ENCODE peak calls at places on chromosomes 11 and 22, in five cellular contexts. One of them, this sample, is unnamed.

GRCh38 chr11:9380773-9381172 is 3.7 kb upstream of the IPO7 start:
- DNase-seq in activated T-helper 1 cell treated with anti-CD3 and anti-CD28 coated beads, Interleukin-12 subunit alpha, Interleukin-12 subunit beta, Interleukin-2, Interleukin-4 antibody, amounts not matched to agents 30 ng/mL and 10 ng/mL and 1 ng/mL, durations not matched to agents 14 hours and 24 hours and 36 hours: no peak
- DNase-seq in HFFc6: no peak
- DNase-seq in activated CD8-positive, alpha-beta T cell treated with anti-CD3 and anti-CD28 coated beads, Interleukin-2, amount 10 ng/mL, durations not matched to agents 7 days and 5 days: no peak
- DNase-seq in T-cell: no peak
- DNase-seq in this sample: no peak

GRCh38 chr11:65719887-65720236 is 736 bp downstream of the RNASEH2C start:
- DNase-seq in activated T-helper 1 cell treated with anti-CD3 and anti-CD28 coated beads, Interleukin-12 subunit alpha, Interleukin-12 subunit beta, Interleukin-2, Interleukin-4 antibody, amounts not matched to agents 30 ng/mL and 10 ng/mL and 1 ng/mL, durations not matched to agents 14 hours and 24 hours and 36 hours: peak
- DNase-seq in HFFc6: peak
- DNase-seq in activated CD8-positive, alpha-beta T cell treated with anti-CD3 and anti-CD28 coated beads, Interleukin-2, amount 10 ng/mL, durations not matched to agents 7 days and 5 days: peak
- DNase-seq in T-cell: no peak
- DNase-seq in this sample: no peak

GRCh38 chr11:62020661-62021060 is 53.2 kb upstream of the FTH1 start:
- DNase-seq in activated T-helper 1 cell treated with anti-CD3 and anti-CD28 coated beads, Interleukin-12 subunit alpha, Interleukin-12 subunit beta, Interleukin-2, Interleukin-4 antibody, amounts not matched to agents 30 ng/mL and 10 ng/mL and 1 ng/mL, durations not matched to agents 14 hours and 24 hours and 36 hours: no peak
- DNase-seq in HFFc6: no peak
- DNase-seq in activated CD8-positive, alpha-beta T cell treated with anti-CD3 and anti-CD28 coated beads, Interleukin-2, amount 10 ng/mL, durations not matched to agents 7 days and 5 days: no peak
- DNase-seq in T-cell: no peak
- DNase-seq in this sample: peak

GRCh38 chr11:74134661-74135515 is 35.9 kb downstream of the C2CD3 start:
- DNase-seq in activated T-helper 1 cell treated with anti-CD3 and anti-CD28 coated beads, Interleukin-12 subunit alpha, Interleukin-12 subunit beta, Interleukin-2, Interleukin-4 antibody, amounts not matched to agents 30 ng/mL and 10 ng/mL and 1 ng/mL, durations not matched to agents 14 hours and 24 hours and 36 hours: no peak
- DNase-seq in HFFc6: peak
- DNase-seq in activated CD8-positive, alpha-beta T cell treated with anti-CD3 and anti-CD28 coated beads, Interleukin-2, amount 10 ng/mL, durations not matched to agents 7 days and 5 days: no peak
- DNase-seq in T-cell: no peak
- DNase-seq in this sample: peak

GRCh38 chr22:40463727-40464126 is 93.3 kb downstream of the SGSM3 start:
- DNase-seq in activated T-helper 1 cell treated with anti-CD3 and anti-CD28 coated beads, Interleukin-12 subunit alpha, Interleukin-12 subunit beta, Interleukin-2, Interleukin-4 antibody, amounts not matched to agents 30 ng/mL and 10 ng/mL and 1 ng/mL, durations not matched to agents 14 hours and 24 hours and 36 hours: no peak
- DNase-seq in HFFc6: no peak
- DNase-seq in activated CD8-positive, alpha-beta T cell treated with anti-CD3 and anti-CD28 coated beads, Interleukin-2, amount 10 ng/mL, durations not matched to agents 7 days and 5 days: peak
- DNase-seq in T-cell: peak
- DNase-seq in this sample: no peak

GRCh38 chr11:110162216-110162615 is 69.0 kb downstream of the ZC3H12C start:
- DNase-seq in activated T-helper 1 cell treated with anti-CD3 and anti-CD28 coated beads, Interleukin-12 subunit alpha, Interleukin-12 subunit beta, Interleukin-2, Interleukin-4 antibody, amounts not matched to agents 30 ng/mL and 10 ng/mL and 1 ng/mL, durations not matched to agents 14 hours and 24 hours and 36 hours: no peak
- DNase-seq in HFFc6: no peak
- DNase-seq in activated CD8-positive, alpha-beta T cell treated with anti-CD3 and anti-CD28 coated beads, Interleukin-2, amount 10 ng/mL, durations not matched to agents 7 days and 5 days: no peak
- DNase-seq in T-cell: no peak
- DNase-seq in this sample: no peak

GRCh38 chr11:105937331-105937730 is 84.7 kb downstream of the MSANTD4 start:
- DNase-seq in activated T-helper 1 cell treated with anti-CD3 and anti-CD28 coated beads, Interleukin-12 subunit alpha, Interleukin-12 subunit beta, Interleukin-2, Interleukin-4 antibody, amounts not matched to agents 30 ng/mL and 10 ng/mL and 1 ng/mL, durations not matched to agents 14 hours and 24 hours and 36 hours: no peak
- DNase-seq in HFFc6: peak
- DNase-seq in activated CD8-positive, alpha-beta T cell treated with anti-CD3 and anti-CD28 coated beads, Interleukin-2, amount 10 ng/mL, durations not matched to agents 7 days and 5 days: no peak
- DNase-seq in T-cell: no peak
- DNase-seq in this sample: peak

GRCh38 chr22:45664136-45664646 is 7.4 kb upstream of the ATXN10 start:
- DNase-seq in activated T-helper 1 cell treated with anti-CD3 and anti-CD28 coated beads, Interleukin-12 subunit alpha, Interleukin-12 subunit beta, Interleukin-2, Interleukin-4 antibody, amounts not matched to agents 30 ng/mL and 10 ng/mL and 1 ng/mL, durations not matched to agents 14 hours and 24 hours and 36 hours: no peak
- DNase-seq in HFFc6: no peak
- DNase-seq in activated CD8-positive, alpha-beta T cell treated with anti-CD3 and anti-CD28 coated beads, Interleukin-2, amount 10 ng/mL, durations not matched to agents 7 days and 5 days: no peak
- DNase-seq in T-cell: no peak
- DNase-seq in this sample: no peak

GRCh38 chr22:31942091-31942490 is 2.2 kb upstream of the YWHAH start:
- DNase-seq in activated T-helper 1 cell treated with anti-CD3 and anti-CD28 coated beads, Interleukin-12 subunit alpha, Interleukin-12 subunit beta, Interleukin-2, Interleukin-4 antibody, amounts not matched to agents 30 ng/mL and 10 ng/mL and 1 ng/mL, durations not matched to agents 14 hours and 24 hours and 36 hours: no peak
- DNase-seq in HFFc6: no peak
- DNase-seq in activated CD8-positive, alpha-beta T cell treated with anti-CD3 and anti-CD28 coated beads, Interleukin-2, amount 10 ng/mL, durations not matched to agents 7 days and 5 days: no peak
- DNase-seq in T-cell: no peak
- DNase-seq in this sample: no peak

GRCh38 chr11:88531776-88532175 is 194.2 kb upstream of the CTSC start:
- DNase-seq in activated T-helper 1 cell treated with anti-CD3 and anti-CD28 coated beads, Interleukin-12 subunit alpha, Interleukin-12 subunit beta, Interleukin-2, Interleukin-4 antibody, amounts not matched to agents 30 ng/mL and 10 ng/mL and 1 ng/mL, durations not matched to agents 14 hours and 24 hours and 36 hours: no peak
- DNase-seq in HFFc6: no peak
- DNase-seq in activated CD8-positive, alpha-beta T cell treated with anti-CD3 and anti-CD28 coated beads, Interleukin-2, amount 10 ng/mL, durations not matched to agents 7 days and 5 days: no peak
- DNase-seq in T-cell: no peak
- DNase-seq in this sample: no peak

GRCh38 chr11:12518606-12519385 is 141.4 kb downstream of the PARVA start:
- DNase-seq in activated T-helper 1 cell treated with anti-CD3 and anti-CD28 coated beads, Interleukin-12 subunit alpha, Interleukin-12 subunit beta, Interleukin-2, Interleukin-4 antibody, amounts not matched to agents 30 ng/mL and 10 ng/mL and 1 ng/mL, durations not matched to agents 14 hours and 24 hours and 36 hours: no peak
- DNase-seq in HFFc6: no peak
- DNase-seq in activated CD8-positive, alpha-beta T cell treated with anti-CD3 and anti-CD28 coated beads, Interleukin-2, amount 10 ng/mL, durations not matched to agents 7 days and 5 days: no peak
- DNase-seq in T-cell: no peak
- DNase-seq in this sample: no peak

GRCh38 chr11:75428301-75428724 is 4.7 kb downstream of the KLHL35 start:
- DNase-seq in activated T-helper 1 cell treated with anti-CD3 and anti-CD28 coated beads, Interleukin-12 subunit alpha, Interleukin-12 subunit beta, Interleukin-2, Interleukin-4 antibody, amounts not matched to agents 30 ng/mL and 10 ng/mL and 1 ng/mL, durations not matched to agents 14 hours and 24 hours and 36 hours: peak
- DNase-seq in HFFc6: no peak
- DNase-seq in activated CD8-positive, alpha-beta T cell treated with anti-CD3 and anti-CD28 coated beads, Interleukin-2, amount 10 ng/mL, durations not matched to agents 7 days and 5 days: peak
- DNase-seq in T-cell: peak
- DNase-seq in this sample: peak

GRCh38 chr11:134640971-134641968 is 229.2 kb upstream of the B3GAT1 start:
- DNase-seq in activated T-helper 1 cell treated with anti-CD3 and anti-CD28 coated beads, Interleukin-12 subunit alpha, Interleukin-12 subunit beta, Interleukin-2, Interleukin-4 antibody, amounts not matched to agents 30 ng/mL and 10 ng/mL and 1 ng/mL, durations not matched to agents 14 hours and 24 hours and 36 hours: no peak
- DNase-seq in HFFc6: no peak
- DNase-seq in activated CD8-positive, alpha-beta T cell treated with anti-CD3 and anti-CD28 coated beads, Interleukin-2, amount 10 ng/mL, durations not matched to agents 7 days and 5 days: no peak
- DNase-seq in T-cell: no peak
- DNase-seq in this sample: no peak

GRCh38 chr11:119473901-119474681 is 51.1 kb upstream of the THY1 start:
- DNase-seq in activated T-helper 1 cell treated with anti-CD3 and anti-CD28 coated beads, Interleukin-12 subunit alpha, Interleukin-12 subunit beta, Interleukin-2, Interleukin-4 antibody, amounts not matched to agents 30 ng/mL and 10 ng/mL and 1 ng/mL, durations not matched to agents 14 hours and 24 hours and 36 hours: no peak
- DNase-seq in HFFc6: no peak
- DNase-seq in activated CD8-positive, alpha-beta T cell treated with anti-CD3 and anti-CD28 coated beads, Interleukin-2, amount 10 ng/mL, durations not matched to agents 7 days and 5 days: no peak
- DNase-seq in T-cell: no peak
- DNase-seq in this sample: no peak

GRCh38 chr22:38177926-38178604 is 3.6 kb downstream of the PLA2G6 start:
- DNase-seq in activated T-helper 1 cell treated with anti-CD3 and anti-CD28 coated beads, Interleukin-12 subunit alpha, Interleukin-12 subunit beta, Interleukin-2, Interleukin-4 antibody, amounts not matched to agents 30 ng/mL and 10 ng/mL and 1 ng/mL, durations not matched to agents 14 hours and 24 hours and 36 hours: no peak
- DNase-seq in HFFc6: peak
- DNase-seq in activated CD8-positive, alpha-beta T cell treated with anti-CD3 and anti-CD28 coated beads, Interleukin-2, amount 10 ng/mL, durations not matched to agents 7 days and 5 days: no peak
- DNase-seq in T-cell: no peak
- DNase-seq in this sample: peak

GRCh38 chr11:7600205-7600775 is 73.0 kb downstream of the CYB5R2 start:
- DNase-seq in activated T-helper 1 cell treated with anti-CD3 and anti-CD28 coated beads, Interleukin-12 subunit alpha, Interleukin-12 subunit beta, Interleukin-2, Interleukin-4 antibody, amounts not matched to agents 30 ng/mL and 10 ng/mL and 1 ng/mL, durations not matched to agents 14 hours and 24 hours and 36 hours: no peak
- DNase-seq in HFFc6: peak
- DNase-seq in activated CD8-positive, alpha-beta T cell treated with anti-CD3 and anti-CD28 coated beads, Interleukin-2, amount 10 ng/mL, durations not matched to agents 7 days and 5 days: no peak
- DNase-seq in T-cell: no peak
- DNase-seq in this sample: peak

GRCh38 chr22:30861688-30862552 is 106.7 kb downstream of the MORC2 start:
- DNase-seq in activated T-helper 1 cell treated with anti-CD3 and anti-CD28 coated beads, Interleukin-12 subunit alpha, Interleukin-12 subunit beta, Interleukin-2, Interleukin-4 antibody, amounts not matched to agents 30 ng/mL and 10 ng/mL and 1 ng/mL, durations not matched to agents 14 hours and 24 hours and 36 hours: no peak
- DNase-seq in HFFc6: no peak
- DNase-seq in activated CD8-positive, alpha-beta T cell treated with anti-CD3 and anti-CD28 coated beads, Interleukin-2, amount 10 ng/mL, durations not matched to agents 7 days and 5 days: no peak
- DNase-seq in T-cell: no peak
- DNase-seq in this sample: no peak

GRCh38 chr11:36385121-36385530 is 89.0 kb downstream of the PRR5L start:
- DNase-seq in activated T-helper 1 cell treated with anti-CD3 and anti-CD28 coated beads, Interleukin-12 subunit alpha, Interleukin-12 subunit beta, Interleukin-2, Interleukin-4 antibody, amounts not matched to agents 30 ng/mL and 10 ng/mL and 1 ng/mL, durations not matched to agents 14 hours and 24 hours and 36 hours: peak
- DNase-seq in HFFc6: peak
- DNase-seq in activated CD8-positive, alpha-beta T cell treated with anti-CD3 and anti-CD28 coated beads, Interleukin-2, amount 10 ng/mL, durations not matched to agents 7 days and 5 days: no peak
- DNase-seq in T-cell: no peak
- DNase-seq in this sample: peak

GRCh38 chr11:13983081-13983751 is 20.7 kb downstream of the SPON1 start:
- DNase-seq in activated T-helper 1 cell treated with anti-CD3 and anti-CD28 coated beads, Interleukin-12 subunit alpha, Interleukin-12 subunit beta, Interleukin-2, Interleukin-4 antibody, amounts not matched to agents 30 ng/mL and 10 ng/mL and 1 ng/mL, durations not matched to agents 14 hours and 24 hours and 36 hours: no peak
- DNase-seq in HFFc6: no peak
- DNase-seq in activated CD8-positive, alpha-beta T cell treated with anti-CD3 and anti-CD28 coated beads, Interleukin-2, amount 10 ng/mL, durations not matched to agents 7 days and 5 days: no peak
- DNase-seq in T-cell: no peak
- DNase-seq in this sample: no peak

GRCh38 chr11:1341928-1342524 is 32.6 kb upstream of the TOLLIP start:
- DNase-seq in activated T-helper 1 cell treated with anti-CD3 and anti-CD28 coated beads, Interleukin-12 subunit alpha, Interleukin-12 subunit beta, Interleukin-2, Interleukin-4 antibody, amounts not matched to agents 30 ng/mL and 10 ng/mL and 1 ng/mL, durations not matched to agents 14 hours and 24 hours and 36 hours: no peak
- DNase-seq in HFFc6: peak
- DNase-seq in activated CD8-positive, alpha-beta T cell treated with anti-CD3 and anti-CD28 coated beads, Interleukin-2, amount 10 ng/mL, durations not matched to agents 7 days and 5 days: no peak
- DNase-seq in T-cell: no peak
- DNase-seq in this sample: peak

GRCh38 chr11:44632466-44633123 is 67.1 kb downstream of the CD82 start:
- DNase-seq in activated T-helper 1 cell treated with anti-CD3 and anti-CD28 coated beads, Interleukin-12 subunit alpha, Interleukin-12 subunit beta, Interleukin-2, Interleukin-4 antibody, amounts not matched to agents 30 ng/mL and 10 ng/mL and 1 ng/mL, durations not matched to agents 14 hours and 24 hours and 36 hours: no peak
- DNase-seq in HFFc6: no peak
- DNase-seq in activated CD8-positive, alpha-beta T cell treated with anti-CD3 and anti-CD28 coated beads, Interleukin-2, amount 10 ng/mL, durations not matched to agents 7 days and 5 days: peak
- DNase-seq in T-cell: no peak
- DNase-seq in this sample: no peak

This sample was measured in A172.